ENCODE peak calls at places on chromosomes 7 and 10, in six cellular contexts. H is NCI-H1694 treated with DMSO at 0.1 percent for 48 hours, N is dorsolateral prefrontal cortex, Z is psoas muscle, P is Calu3, R is GM19239. G is an unnamed sample.

GRCh38 chr7:128168667-128169210 is 72.3 kb upstream of the LEP start:
- DNase-seq in N (no peak), Z (peak; percentile 27), R (no peak), H (no peak), P (peak; percentile 30), G (no peak)

GRCh38 chr10:67306588-67307205 is 380.9 kb downstream of the LRRTM3 start:
- DNase-seq in N (no peak), H (no peak), P (peak; percentile 5), R (peak; percentile 7), Z (no peak), G (no peak)

GRCh38 chr10:19546224-19546623 is 270.0 kb upstream of the PLXDC2 start:
- DNase-seq in R (no peak), Z (no peak), P (no peak), H (no peak), N (no peak), G (no peak)

GRCh38 chr10:71044720-71045119 is 156.4 kb upstream of the PCBD1 start:
- DNase-seq in Z (no peak), N (no peak), R (no peak), P (no peak), H (no peak), G (no peak)

GRCh38 chr10:34415039-34415438 is 400.1 kb downstream of the PARD3 start:
- DNase-seq in N (no peak), P (no peak), R (no peak), Z (no peak), H (no peak), G (no peak)

GRCh38 chr7:117269417-117269816 is 53.4 kb downstream of the WNT2 start:
- DNase-seq in P (no peak), H (no peak), N (no peak), Z (no peak), R (no peak), G (peak; percentile 95)

GRCh38 chr10:34489436-34489835 is 325.7 kb downstream of the PARD3 start:
- DNase-seq in P (no peak), H (no peak), N (no peak), Z (no peak), R (no peak), G (no peak)

GRCh38 chr10:11439523-11440053 is 171.9 kb downstream of the USP6NL start:
- DNase-seq in Z (no peak), N (no peak), P (no peak), H (no peak), R (no peak), G (no peak)